ENCODE peak calls at places on chromosome 6, in ten cellular contexts. X, G, R, B, L, S, H, O, U and P are unnamed samples.

GRCh38 chr6:138275976-138276375 is 57.7 kb upstream of the PBOV1 start:
- DNase-seq in X (peak), G (peak), R (no peak), B (peak), L (no peak), S (no peak), H (no peak), O (no peak), U (no peak), P (no peak)

GRCh38 chr6:135883045-135883444 is 31.5 kb downstream of the PDE7B start:
- DNase-seq in X (no peak), G (no peak), R (no peak), B (no peak), L (no peak), S (no peak), H (no peak), O (no peak), U (peak), P (no peak)

GRCh38 chr6:68760941-68761676 is 126.0 kb downstream of the ADGRB3 start:
- DNase-seq in X (no peak), G (no peak), R (no peak), B (no peak), L (no peak), S (no peak), H (no peak), O (no peak), U (no peak), P (no peak)

GRCh38 chr6:91288741-91289140 is 701.9 kb upstream of the MAP3K7 start:
- DNase-seq in X (no peak), G (no peak), R (no peak), B (no peak), L (no peak), S (no peak), H (no peak), O (no peak), U (no peak), P (no peak)

GRCh38 chr6:117591405-117591804 is 10.9 kb downstream of the GOPC start:
- DNase-seq in X (no peak), G (no peak), R (no peak), B (no peak), L (no peak), S (no peak), H (peak), O (no peak), U (no peak), P (peak)

GRCh38 chr6:67045076-67045475 is 1338.0 kb upstream of the EYS start:
- DNase-seq in X (no peak), G (no peak), R (no peak), B (no peak), L (no peak), S (no peak), H (no peak), O (no peak), U (no peak), P (no peak)

GRCh38 chr6:11460001-11460668 is 77.4 kb upstream of the TMEM170B start:
- DNase-seq in X (no peak), G (no peak), R (no peak), B (peak), L (peak), S (peak), H (peak), O (peak), U (peak), P (peak)

GRCh38 chr6:56954389-56955170 is at the start of gene BEND6:
- DNase-seq in X (peak), G (peak), R (peak), B (peak), L (peak), S (peak), H (peak), O (no peak), U (peak), P (peak)

DNA sequence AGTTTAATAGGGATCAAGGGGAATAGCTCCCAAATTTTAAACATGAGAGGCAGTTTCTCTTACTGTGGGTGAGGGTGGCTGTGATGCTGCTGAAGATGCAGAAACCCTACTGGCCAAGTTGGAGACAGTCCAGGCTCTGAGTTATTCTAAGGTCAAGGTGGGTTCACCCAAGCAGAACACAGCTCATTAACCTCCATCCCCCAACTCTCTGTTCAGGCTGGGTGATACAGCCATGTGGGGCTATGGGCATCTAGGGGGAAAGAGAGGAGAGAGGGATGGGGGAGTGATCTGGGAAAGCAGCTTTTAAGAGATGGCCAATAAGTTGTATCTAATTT is 18.9 kb upstream of the TRAM2 start:
- DNase-seq in X (no peak), G (no peak), R (no peak), B (no peak), L (no peak), S (no peak), H (no peak), O (no peak), U (no peak), P (no peak)
- H3K9ac ChIP-seq in X (no peak), G (no peak), R (peak), B (no peak), L (no peak), S (no peak), H (no peak), O (peak), U (no peak), P (peak)

DNA sequence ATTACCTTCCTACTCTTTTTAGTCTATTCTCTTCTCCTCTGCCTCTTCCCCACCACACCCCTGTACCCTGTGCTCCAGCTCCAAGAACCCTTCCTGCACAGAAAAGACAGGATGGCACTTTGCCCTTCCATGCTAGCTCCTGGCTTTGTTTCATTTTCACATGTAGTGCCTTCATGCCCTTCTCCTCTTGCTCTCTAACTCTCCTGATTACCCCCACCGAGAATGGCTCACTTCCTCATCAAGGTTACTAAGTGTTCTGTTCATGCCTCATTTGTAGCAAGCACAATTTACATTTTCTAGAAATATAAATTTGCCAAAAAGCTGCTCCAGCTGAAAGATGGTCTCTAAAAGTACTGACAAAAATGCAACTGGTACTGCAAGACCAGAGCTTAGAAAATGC is 570.4 kb downstream of the PRKN start:
- DNase-seq in X (no peak), G (no peak), R (no peak), B (no peak), L (no peak), S (peak), H (no peak), O (no peak), U (no peak), P (no peak)
- H3K9ac ChIP-seq in X (no peak), G (no peak), R (no peak), B (no peak), L (no peak), S (peak), H (no peak), O (no peak), U (no peak), P (no peak)

GRCh38 chr6:75115501-75115900 is 90.4 kb downstream of the COL12A1 start:
- DNase-seq in X (no peak), G (peak), R (no peak), B (peak), L (no peak), S (no peak), H (no peak), O (no peak), U (no peak), P (peak)
- H3K9ac ChIP-seq in X (no peak), G (no peak), R (no peak), B (no peak), L (no peak), S (no peak), H (no peak), O (no peak), U (no peak), P (peak)

GRCh38 chr6:43967692-43968091 is 159.6 kb downstream of the MRPL14 start:
- DNase-seq in X (no peak), G (no peak), R (no peak), B (no peak), L (no peak), S (no peak), H (no peak), O (no peak), U (no peak), P (no peak)

GRCh38 chr6:43970068-43970912 is 157.0 kb downstream of the MRPL14 start:
- DNase-seq in X (peak), G (no peak), R (no peak), B (no peak), L (no peak), S (no peak), H (no peak), O (no peak), U (no peak), P (no peak)

GRCh38 chr6:43970913-43971775 is 156.1 kb downstream of the MRPL14 start:
- DNase-seq in X (peak), G (no peak), R (no peak), B (no peak), L (no peak), S (no peak), H (peak), O (no peak), U (peak), P (no peak)

GRCh38 chr6:43968110-43968965 is 158.9 kb downstream of the MRPL14 start:
- DNase-seq in X (peak), G (peak), R (peak), B (no peak), L (no peak), S (no peak), H (no peak), O (no peak), U (no peak), P (no peak)

DNA sequence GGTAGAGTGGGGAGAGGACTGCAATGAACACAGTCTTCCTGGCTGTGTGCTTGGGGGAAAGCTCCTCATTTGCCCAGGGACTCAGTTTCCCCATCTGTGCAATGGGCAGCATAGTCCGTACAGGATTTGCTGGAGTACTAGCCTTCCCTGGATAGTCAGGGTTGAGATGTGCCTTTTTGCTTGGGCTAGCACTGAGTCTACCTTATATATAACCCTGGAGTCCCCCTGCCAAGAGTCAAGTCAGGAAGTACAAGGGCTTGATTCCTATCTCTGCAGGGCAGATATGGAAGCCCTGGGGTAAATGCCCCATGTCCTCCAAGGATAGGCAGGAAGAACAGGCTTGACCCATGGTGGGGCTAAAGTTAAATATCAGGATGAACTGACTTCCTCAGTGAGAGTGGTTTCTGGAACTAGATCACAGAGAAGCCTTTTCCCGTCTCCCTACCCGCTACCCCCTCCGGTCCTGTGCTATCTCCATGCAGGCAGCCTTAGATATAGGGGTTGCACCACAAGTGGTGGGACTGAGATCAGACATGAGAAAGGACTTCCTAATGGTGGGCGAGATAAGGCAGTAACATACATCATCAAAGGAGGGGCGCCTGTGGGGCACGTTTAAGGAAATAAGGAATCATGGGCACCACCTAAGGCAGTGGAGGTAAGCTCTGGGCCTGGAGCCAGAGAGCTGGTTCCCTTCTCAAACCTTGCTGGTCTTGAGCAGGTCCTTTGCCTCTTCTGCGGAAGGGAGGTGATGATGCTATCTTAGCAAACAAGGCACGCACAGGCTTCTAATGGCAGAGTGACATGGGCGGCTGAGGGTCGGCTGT is 157.9 kb downstream of the MRPL14 start:
- DNase-seq in X (peak), G (no peak), R (no peak), B (no peak), L (no peak), S (no peak), H (no peak), O (no peak), U (no peak), P (no peak)
- H3K9ac ChIP-seq in X (no peak), G (no peak), R (no peak), B (no peak), L (no peak), S (no peak), H (no peak), O (no peak), U (no peak), P (no peak)

DNA sequence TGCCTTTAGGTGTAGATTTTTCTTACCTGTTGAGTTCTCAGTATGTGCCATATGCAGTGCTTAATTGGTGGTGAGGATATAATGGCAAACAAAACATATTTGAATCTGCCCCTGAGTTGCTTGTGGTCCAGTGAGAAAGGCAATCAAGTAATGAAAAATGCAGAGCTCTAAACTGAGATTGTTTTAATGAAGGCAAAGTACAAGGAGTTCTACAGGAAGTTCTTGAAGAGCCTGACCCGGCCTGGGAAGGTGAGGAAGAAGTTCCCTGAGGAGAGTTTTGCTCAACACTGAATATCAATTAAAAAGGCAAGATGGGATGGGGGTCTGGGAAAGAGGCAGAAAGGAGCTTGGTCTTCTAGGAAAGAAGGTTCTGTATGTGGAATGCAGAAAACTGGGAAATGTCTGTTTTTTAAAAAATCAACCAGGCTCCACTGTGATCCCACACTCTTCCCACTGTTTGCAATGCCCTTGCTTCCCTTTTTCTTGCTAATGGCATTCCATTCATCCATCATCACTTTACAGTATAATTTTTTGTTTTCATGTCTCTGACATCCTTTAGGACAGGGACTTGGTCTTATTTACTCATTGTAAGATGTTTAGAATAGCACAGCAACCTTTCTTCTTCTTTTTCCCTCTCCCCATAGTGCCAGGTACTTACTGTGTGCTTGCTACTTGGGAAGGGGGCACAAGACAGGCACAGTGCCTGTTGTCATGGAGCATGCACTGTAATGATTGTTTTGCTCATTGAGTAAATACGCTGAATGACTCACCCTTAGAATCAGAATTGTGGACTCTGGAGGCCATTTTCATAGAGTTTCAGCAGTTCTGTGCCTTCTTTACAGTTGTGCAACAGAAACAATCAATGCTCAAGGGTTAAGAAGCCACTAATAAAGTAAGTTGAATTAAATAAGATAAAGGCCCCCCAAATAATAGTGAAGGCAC is 64.3 kb downstream of the ANKS1A start:
- DNase-seq in X (no peak), G (no peak), R (no peak), B (peak), L (peak), S (no peak), H (no peak), O (no peak), U (peak), P (peak)
- H3K9ac ChIP-seq in X (no peak), G (no peak), R (no peak), B (no peak), L (no peak), S (no peak), H (no peak), O (no peak), U (peak), P (no peak)